ENCODE peak calls at places on chromosomes 5 and 9, in five cellular contexts. G, B, L, S and H are unnamed samples.

GRCh38 chr5:765948-766631 is 18.4 kb downstream of the ZDHHC11B start:
- DNase-seq in B (no peak), L (no peak), S (no peak), G (no peak), H (no peak)

GRCh38 chr5:168740821-168741213 is 161.6 kb upstream of the PANK3 start:
- DNase-seq in L (peak), B (no peak), S (no peak), G (no peak), H (no peak)

GRCh38 chr5:132283423-132284043 is 10.7 kb upstream of the SLC22A4 start:
- DNase-seq in G (no peak), S (no peak), L (no peak), B (no peak), H (no peak)

GRCh38 chr9:105191508-105192118 is 52.8 kb upstream of the SLC44A1 start:
- DNase-seq in G (no peak), S (no peak), B (no peak), L (peak), H (no peak)

GRCh38 chr9:20479419-20480155 is 142.7 kb downstream of the MLLT3 start:
- DNase-seq in B (no peak), G (no peak), L (no peak), S (no peak), H (peak)

GRCh38 chr5:100505984-100506670 is 29.0 kb upstream of the FAM174A start:
- DNase-seq in L (peak), S (no peak), B (no peak), G (no peak), H (peak)

GRCh38 chr5:130710596-130710995 is 454.5 kb downstream of the HINT1 start:
- DNase-seq in S (no peak), B (no peak), L (no peak), G (no peak), H (peak)

GRCh38 chr9:6055213-6055612 is 39.8 kb upstream of the RANBP6 start:
- DNase-seq in G (no peak), B (peak), S (no peak), L (peak), H (peak)

GRCh38 chr9:19050637-19051591 is 1.7 kb downstream of the RRAGA start:
- DNase-seq in B (no peak), G (no peak), S (no peak), L (no peak), H (no peak)

GRCh38 chr9:106482733-106483132 is 380.2 kb upstream of the ZNF462 start:
- DNase-seq in S (no peak), B (no peak), L (no peak), G (no peak), H (no peak)

GRCh38 chr5:74017112-74017511 is 391.1 kb downstream of the ARHGEF28 start:
- DNase-seq in L (no peak), B (no peak), G (no peak), S (no peak), H (no peak)

GRCh38 chr9:35367451-35367850 is 122.5 kb upstream of the RUSC2 start:
- DNase-seq in G (no peak), L (peak), B (no peak), S (no peak), H (peak)